ENCODE peak calls at places on chromosome 19, in ten cellular contexts. I, O, Y, B, C, R, D, F, W and K are unnamed samples.

GRCh38 chr19:35327642-35328041 is 1.3 kb upstream of the CD22 start:
- DNase-seq in W (no peak), C (no peak), I (no peak), B (no peak), R (no peak), Y (no peak), D (no peak), F (no peak), O (peak), K (no peak)

GRCh38 chr19:5623397-5624153 is 692 bp downstream of the SAFB start:
- DNase-seq in B (no peak), R (peak), I (no peak), Y (no peak), D (no peak), C (no peak), F (no peak), W (peak), O (peak), K (no peak)

GRCh38 chr19:47778089-47778953 is at the start of gene SELENOW:
- DNase-seq in F (peak), I (peak), B (peak), C (peak), W (peak), Y (peak), R (peak), O (peak), D (peak), K (peak)

GRCh38 chr19:35063940-35064818 is 22.7 kb downstream of the HPN start:
- DNase-seq in F (peak), W (no peak), B (no peak), R (no peak), C (peak), I (no peak), Y (peak), D (peak), O (no peak), K (no peak)

GRCh38 chr19:37982655-37983054 is 75.6 kb downstream of the SIPA1L3 start:
- DNase-seq in R (no peak), D (no peak), C (no peak), I (no peak), W (peak), Y (no peak), F (no peak), B (no peak), O (no peak), K (no peak)

GRCh38 chr19:17681505-17682125 is 6.5 kb downstream of the UNC13A start:
- DNase-seq in I (no peak), F (peak), D (peak), O (peak), C (peak), R (peak), B (peak), Y (peak), W (no peak), K (no peak)

GRCh38 chr19:19459707-19460251 is 54.3 kb downstream of the GATAD2A start:
- DNase-seq in F (peak), O (no peak), C (peak), R (no peak), Y (peak), B (peak), D (peak), W (no peak), I (peak), K (no peak)

GRCh38 chr19:13492128-13492527 is 14.2 kb downstream of the CACNA1A start:
- DNase-seq in D (peak), R (no peak), I (no peak), O (no peak), B (no peak), C (peak), Y (peak), W (no peak), F (peak), K (no peak)

GRCh38 chr19:579111-579841 is 6.9 kb downstream of the BSG start:
- DNase-seq in W (peak), O (no peak), B (no peak), I (no peak), Y (no peak), C (no peak), F (no peak), R (no peak), D (no peak), K (no peak)

GRCh38 chr19:8001995-8002849 is 3.2 kb downstream of the ELAVL1 start:
- DNase-seq in O (peak), F (peak), D (peak), R (peak), B (peak), I (peak), C (peak), Y (peak), W (peak), K (peak)

GRCh38 chr19:7999376-7999775 is 6.1 kb downstream of the ELAVL1 start:
- DNase-seq in F (no peak), Y (no peak), D (no peak), W (no peak), B (no peak), R (no peak), C (no peak), I (no peak), O (no peak), K (no peak)

GRCh38 chr19:8004001-8004400 is 1.4 kb downstream of the ELAVL1 start:
- DNase-seq in I (no peak), B (no peak), O (no peak), C (no peak), R (no peak), F (no peak), D (no peak), W (no peak), Y (no peak), K (no peak)

GRCh38 chr19:8000298-8001038 is 5.0 kb downstream of the ELAVL1 start:
- DNase-seq in R (no peak), W (no peak), B (no peak), O (no peak), C (no peak), D (no peak), Y (no peak), I (no peak), F (no peak), K (no peak)

GRCh38 chr19:8001651-8001994 is 3.8 kb downstream of the ELAVL1 start:
- DNase-seq in F (no peak), O (no peak), I (no peak), B (no peak), R (no peak), C (no peak), Y (no peak), D (no peak), W (no peak), K (no peak)
- TF ChIP-seq CTCF in F (no peak), O (no peak), I (no peak), B (no peak), R (no peak), C (no peak), Y (no peak), D (no peak), W (no peak), K (no peak)

GRCh38 chr19:42360787-42361544 is 29.1 kb downstream of the CNFN start:
- DNase-seq in R (no peak), Y (no peak), B (no peak), F (no peak), C (no peak), D (peak), I (no peak), O (no peak), W (no peak), K (no peak)
- TF ChIP-seq CTCF in R (no peak), Y (no peak), B (no peak), F (no peak), C (no peak), D (no peak), I (no peak), O (no peak), W (no peak), K (no peak)

DNA sequence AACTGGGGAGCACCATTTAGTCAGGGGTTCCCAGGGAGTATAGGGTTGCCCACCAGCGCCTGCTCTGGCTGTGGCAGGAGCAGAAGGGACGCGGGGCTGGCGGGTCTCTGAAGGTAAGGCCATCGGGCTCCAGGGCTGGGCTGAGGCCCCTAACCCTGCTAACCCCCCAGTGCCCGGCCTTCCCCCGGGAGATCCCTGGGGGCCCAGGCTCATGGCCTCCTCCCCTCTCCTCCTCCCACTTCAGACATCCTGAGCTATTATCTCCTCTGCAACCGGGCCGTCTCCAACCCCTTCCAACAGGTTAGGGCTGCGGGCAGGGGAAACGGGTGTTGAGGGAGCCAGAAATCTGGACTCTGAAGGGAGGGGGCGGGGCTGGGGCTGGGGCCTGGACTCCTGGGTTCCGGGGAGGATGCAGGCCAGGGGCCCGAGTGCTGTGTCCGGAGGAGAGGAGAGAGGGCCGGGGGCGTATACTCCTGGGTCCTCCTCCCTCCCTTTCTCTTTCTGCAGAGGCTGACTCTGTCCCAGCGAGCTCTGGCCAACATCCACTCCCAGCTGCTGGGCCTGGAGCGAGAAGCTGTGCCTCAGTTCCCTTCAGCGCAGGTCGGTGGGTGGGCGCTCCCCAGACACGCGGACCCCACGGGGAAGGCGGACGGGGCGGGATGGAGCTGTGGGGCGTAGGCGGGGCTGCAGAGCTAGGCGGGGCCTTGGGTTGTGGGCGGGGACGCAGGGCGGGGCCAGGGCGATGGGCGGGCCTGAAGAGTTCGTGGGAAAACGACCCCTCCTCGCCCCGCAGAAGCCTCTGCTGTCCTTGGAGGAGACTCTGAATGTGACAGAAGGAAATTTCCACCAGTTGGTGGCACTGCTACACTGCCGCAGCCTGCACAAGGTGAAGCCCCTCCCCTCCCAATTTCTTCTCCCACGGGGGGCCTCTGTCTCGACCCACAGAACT is 15.3 kb downstream of the TTYH1 start:
- DNase-seq in C (peak), F (no peak), B (peak), W (peak), Y (peak), O (peak), I (no peak), R (peak), D (no peak), K (no peak)
- TF ChIP-seq CTCF in C (no peak), F (peak), B (peak), W (no peak), Y (no peak), O (peak), I (no peak), R (no peak), D (no peak), K (peak)

DNA sequence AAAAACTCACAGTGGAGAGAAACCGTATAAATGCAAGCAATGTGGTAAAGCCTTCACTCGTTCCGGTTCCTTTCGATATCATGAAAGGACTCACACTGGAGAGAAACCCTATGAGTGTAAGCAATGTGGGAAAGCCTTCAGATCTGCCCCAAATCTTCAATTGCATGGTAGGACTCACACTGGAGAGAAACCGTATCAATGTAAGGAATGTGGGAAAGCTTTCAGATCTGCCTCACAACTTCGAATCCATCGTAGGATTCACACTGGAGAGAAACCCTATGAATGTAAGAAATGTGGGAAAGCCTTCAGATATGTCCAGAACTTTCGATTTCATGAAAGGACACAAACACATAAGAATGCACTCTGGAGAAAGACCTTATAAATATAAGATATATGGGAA is 19.4 kb upstream of the ZNF69 start:
- DNase-seq in Y (no peak), R (no peak), I (no peak), B (no peak), C (no peak), F (no peak), O (no peak), D (no peak), W (no peak), K (no peak)
- TF ChIP-seq CTCF in Y (no peak), R (no peak), I (no peak), B (no peak), C (no peak), F (no peak), O (no peak), D (no peak), W (no peak), K (no peak)

DNA sequence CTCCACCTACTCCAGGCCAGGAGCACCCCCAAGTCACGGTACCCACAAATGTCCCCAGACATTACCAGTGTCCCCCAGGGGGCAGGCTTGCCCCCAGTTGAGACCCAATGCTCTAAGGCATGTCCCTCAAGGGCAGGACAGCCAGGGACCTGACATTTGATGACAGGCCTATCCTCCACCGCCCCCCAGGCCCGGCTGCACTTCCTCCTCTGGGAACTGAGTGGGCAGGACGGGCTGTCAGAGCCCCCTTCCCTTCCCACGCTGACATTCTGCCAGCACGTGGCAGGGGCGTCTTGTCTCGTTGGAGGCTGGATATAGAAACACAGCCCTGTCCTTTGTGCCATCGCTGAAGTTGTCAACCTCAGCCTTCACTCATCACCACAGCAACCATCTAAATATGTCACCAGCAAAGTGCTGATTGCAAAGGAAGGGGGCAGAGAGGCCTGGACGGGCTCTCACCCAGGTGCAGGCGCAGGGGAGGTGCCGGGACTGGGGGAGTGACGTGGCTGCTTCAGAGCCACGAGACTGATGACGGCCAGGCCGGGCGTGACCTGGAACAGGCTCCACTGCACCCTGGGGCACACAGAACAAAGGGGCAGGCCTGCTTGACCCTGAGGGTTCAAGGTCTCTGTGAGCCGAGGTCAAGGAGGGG is 38.4 kb downstream of the GNG7 start:
- DNase-seq in W (no peak), C (peak), F (no peak), B (peak), Y (no peak), I (peak), D (no peak), R (no peak), O (peak), K (no peak)
- TF ChIP-seq CTCF in W (no peak), C (no peak), F (no peak), B (peak), Y (peak), I (no peak), D (no peak), R (no peak), O (peak), K (no peak)